ENCODE peak calls at places on chromosomes 6 and 20, in four cellular contexts. O, V, Z and X are unnamed samples.

GRCh38 chr6:33761922-33762629 is 15.4 kb upstream of the IP6K3 start:
- DNase-seq in O (no peak), V (no peak), Z (peak), X (no peak)

GRCh38 chr20:63957690-63958441 is 1.6 kb upstream of the UCKL1 start:
- DNase-seq in O (no peak), V (peak), Z (no peak), X (no peak)

GRCh38 chr20:25178563-25179438 is 16.7 kb upstream of the ENTPD6 start:
- DNase-seq in O (peak), V (peak), Z (peak), X (peak)

GRCh38 chr6:28747631-28748157 is 176.1 kb downstream of the TRIM27 start:
- DNase-seq in O (peak), V (no peak), Z (no peak), X (peak)

GRCh38 chr20:20630551-20630950 is 81.9 kb downstream of the RALGAPA2 start:
- DNase-seq in O (no peak), V (no peak), Z (no peak), X (no peak)

GRCh38 chr20:43231829-43232228 is 42.1 kb upstream of the PTPRT start:
- DNase-seq in O (no peak), V (no peak), Z (no peak), X (no peak)

GRCh38 chr20:8132015-8132631 is at the start of gene PLCB1:
- DNase-seq in O (peak), V (peak), Z (peak), X (peak)

GRCh38 chr6:35014341-35014740 is 125.3 kb downstream of the ANKS1A start:
- DNase-seq in O (peak), V (no peak), Z (no peak), X (no peak)

GRCh38 chr6:84061174-84061573 is 27.6 kb downstream of the MRAP2 start:
- DNase-seq in O (no peak), V (no peak), Z (no peak), X (no peak)

GRCh38 chr20:57159193-57159851 is 107.1 kb downstream of the BMP7 start:
- DNase-seq in O (no peak), V (no peak), Z (no peak), X (no peak)

GRCh38 chr6:69907981-69908498 is 41.7 kb downstream of the COL19A1 start:
- DNase-seq in O (peak), V (no peak), Z (no peak), X (peak)

GRCh38 chr6:139765825-139766285 is 391.4 kb upstream of the CITED2 start:
- DNase-seq in O (peak), V (no peak), Z (no peak), X (no peak)

GRCh38 chr20:44396369-44396768 is 40.9 kb downstream of the HNF4A start:
- DNase-seq in O (no peak), V (no peak), Z (no peak), X (no peak)

GRCh38 chr6:157667211-157668033 is 155.6 kb upstream of the SNX9 start:
- DNase-seq in O (peak), V (peak), Z (no peak), X (peak)

GRCh38 chr6:52376763-52377162 is 14.8 kb downstream of the PAQR8 start:
- DNase-seq in O (no peak), V (no peak), Z (no peak), X (no peak)

GRCh38 chr6:27866370-27867050 is 45.7 kb downstream of the OR2B2 start:
- DNase-seq in O (peak), V (peak), Z (no peak), X (peak)

GRCh38 chr6:135493218-135493961 is 4.2 kb downstream of the AHI1 start:
- DNase-seq in O (no peak), V (no peak), Z (no peak), X (peak)

GRCh38 chr6:135266675-135267074 is 85.6 kb downstream of the MYB start:
- DNase-seq in O (no peak), V (no peak), Z (no peak), X (no peak)

GRCh38 chr6:42942444-42942843 is 13.2 kb downstream of the CNPY3 start:
- DNase-seq in O (no peak), V (no peak), Z (no peak), X (no peak)

GRCh38 chr6:125871365-125871764 is 80.6 kb downstream of the NCOA7 start:
- DNase-seq in O (no peak), V (peak), Z (no peak), X (no peak)

GRCh38 chr20:37926612-37927011 is 23.7 kb downstream of the VSTM2L start:
- DNase-seq in O (no peak), V (no peak), Z (no peak), X (no peak)

GRCh38 chr6:166275714-166276166 is 32.5 kb downstream of the PRR18 start:
- DNase-seq in O (peak), V (peak), Z (peak), X (peak)